ENCODE peak calls at places on chromosomes 16 and 17, in four cellular contexts. One of them, this sample, is unnamed.

GRCh38 chr17:27349540-27350021 is 55.7 kb downstream of the WSB1 start:
- DNase-seq in K562: no peak
- DNase-seq in HepG2: no peak
- DNase-seq in GM12878: no peak
- DNase-seq in this sample: no peak

GRCh38 chr17:332558-333322 is 19.9 kb downstream of the RPH3AL start:
- DNase-seq in K562: no peak
- DNase-seq in HepG2: no peak
- DNase-seq in GM12878: no peak
- DNase-seq in this sample: no peak

GRCh38 chr16:89261691-89262563 is 44.4 kb downstream of the ZNF778 start:
- DNase-seq in HepG2: peak
- DNase-seq in GM12878: no peak
- DNase-seq in K562: no peak
- DNase-seq in this sample: no peak

GRCh38 chr16:66508914-66509496 is 40.9 kb downstream of the TK2 start:
- DNase-seq in HepG2: no peak
- DNase-seq in K562: no peak
- DNase-seq in GM12878: no peak
- DNase-seq in this sample: no peak

GRCh38 chr16:47037396-47037745 is 63.9 kb upstream of the DNAJA2 start:
- DNase-seq in HepG2: no peak
- DNase-seq in K562: no peak
- DNase-seq in GM12878: no peak
- DNase-seq in this sample: peak

GRCh38 chr17:978110-979093 is 1.2 kb downstream of the NXN start:
- DNase-seq in HepG2: no peak
- DNase-seq in K562: peak
- DNase-seq in GM12878: no peak
- DNase-seq in this sample: no peak

GRCh38 chr16:74667215-74667765 is 613 bp upstream of the RFWD3 start:
- DNase-seq in GM12878: no peak
- DNase-seq in K562: peak
- DNase-seq in HepG2: peak
- DNase-seq in this sample: no peak

GRCh38 chr17:52032454-52032853 is 126.1 kb downstream of the CA10 start:
- DNase-seq in K562: no peak
- DNase-seq in HepG2: no peak
- DNase-seq in GM12878: no peak
- DNase-seq in this sample: no peak

GRCh38 chr17:76432712-76433336 is 20.1 kb downstream of the UBE2O start:
- DNase-seq in GM12878: no peak
- DNase-seq in K562: no peak
- DNase-seq in HepG2: peak
- DNase-seq in this sample: peak

GRCh38 chr16:65136656-65137055 is 14.8 kb upstream of the CDH11 start:
- DNase-seq in GM12878: no peak
- DNase-seq in HepG2: no peak
- DNase-seq in K562: no peak
- DNase-seq in this sample: no peak

GRCh38 chr17:63772801-63773271 is 561 bp downstream of the CCDC47 start:
- DNase-seq in HepG2: peak
- DNase-seq in GM12878: no peak
- DNase-seq in K562: no peak
- DNase-seq in this sample: no peak

GRCh38 chr17:956905-957304 is 22.7 kb downstream of the NXN start:
- DNase-seq in K562: peak
- DNase-seq in HepG2: no peak
- DNase-seq in GM12878: no peak
- DNase-seq in this sample: peak

GRCh38 chr17:37518816-37519215 is 29.1 kb downstream of the DUSP14 start:
- DNase-seq in K562: no peak
- DNase-seq in HepG2: no peak
- DNase-seq in GM12878: no peak
- DNase-seq in this sample: no peak

GRCh38 chr17:73957564-73957963 is 245.9 kb upstream of the RPL38 start:
- DNase-seq in GM12878: no peak
- DNase-seq in HepG2: no peak
- DNase-seq in K562: no peak
- DNase-seq in this sample: no peak

GRCh38 chr16:66004706-66005105 is 361.8 kb upstream of the CDH5 start:
- DNase-seq in GM12878: no peak
- DNase-seq in HepG2: no peak
- DNase-seq in K562: no peak
- DNase-seq in this sample: no peak

GRCh38 chr17:55124730-55125129 is 140.0 kb upstream of the HLF start:
- DNase-seq in HepG2: no peak
- DNase-seq in GM12878: no peak
- DNase-seq in K562: no peak
- DNase-seq in this sample: no peak

GRCh38 chr16:5228369-5228768 is 130.8 kb upstream of the EEF2KMT start:
- DNase-seq in GM12878: no peak
- DNase-seq in K562: no peak
- DNase-seq in HepG2: no peak
- DNase-seq in this sample: no peak

GRCh38 chr16:10297341-10298006 is 88.4 kb upstream of the ATF7IP2 start:
- DNase-seq in GM12878: peak
- DNase-seq in K562: no peak
- DNase-seq in HepG2: peak
- DNase-seq in this sample: no peak

GRCh38 chr17:29575511-29576213 is 7.2 kb downstream of the TP53I13 start:
- DNase-seq in GM12878: no peak
- DNase-seq in K562: no peak
- DNase-seq in HepG2: no peak
- DNase-seq in this sample: no peak

GRCh38 chr17:2378905-2379304 is 22.0 kb downstream of the MNT start:
- DNase-seq in HepG2: no peak
- DNase-seq in K562: no peak
- DNase-seq in GM12878: no peak
- DNase-seq in this sample: no peak

GRCh38 chr17:75785770-75786538 is 1.3 kb downstream of the UNK start:
- DNase-seq in HepG2: no peak
- DNase-seq in GM12878: no peak
- DNase-seq in K562: no peak
- DNase-seq in this sample: no peak

GRCh38 chr16:2054543-2055245 is 6.9 kb downstream of the TSC2 start:
- DNase-seq in K562: no peak
- DNase-seq in HepG2: no peak
- DNase-seq in GM12878: no peak
- DNase-seq in this sample: no peak

GRCh38 chr17:75864448-75864871 is 9.3 kb upstream of the WBP2 start:
- DNase-seq in K562: peak
- DNase-seq in HepG2: no peak
- DNase-seq in GM12878: peak
- DNase-seq in this sample: no peak

GRCh38 chr16:8644513-8645140 is 23.1 kb downstream of the METTL22 start:
- DNase-seq in K562: no peak
- DNase-seq in GM12878: no peak
- DNase-seq in HepG2: no peak
- DNase-seq in this sample: no peak

GRCh38 chr16:81681311-81681710 is 97.8 kb upstream of the PLCG2 start:
- DNase-seq in GM12878: no peak
- DNase-seq in HepG2: no peak
- DNase-seq in K562: no peak
- DNase-seq in this sample: no peak

GRCh38 chr16:57623251-57624043 is 5.0 kb upstream of the ADGRG1 start:
- DNase-seq in HepG2: peak
- DNase-seq in GM12878: no peak
- DNase-seq in K562: peak
- DNase-seq in this sample: peak

DNA sequence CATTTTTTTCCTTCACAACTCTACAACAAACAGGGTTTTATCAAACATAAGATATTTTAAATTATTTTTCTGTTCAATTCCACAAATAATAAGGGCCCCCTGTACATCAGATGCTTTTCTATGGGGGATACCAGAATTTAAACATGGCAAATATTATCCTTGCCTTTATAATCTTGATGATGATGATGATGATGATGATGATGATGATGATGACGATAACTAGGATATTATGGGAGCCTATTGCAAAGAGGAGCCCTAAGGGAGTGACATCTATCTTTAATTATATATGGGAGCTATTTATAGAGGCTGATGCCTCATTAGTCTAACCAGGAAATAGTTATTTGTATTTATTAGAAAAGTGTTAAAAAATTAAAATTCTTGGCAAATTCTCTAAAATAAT is 6.8 kb downstream of the MEIOC start:
- DNase-seq in HepG2: no peak
- DNase-seq in GM12878: no peak
- DNase-seq in K562: no peak
- DNase-seq in this sample: no peak
- TF ChIP-seq POLR2AphosphoS2 in HepG2: no peak
- TF ChIP-seq POLR2AphosphoS2 in GM12878: no peak
- TF ChIP-seq POLR2AphosphoS2 in K562: no peak
- TF ChIP-seq POLR2AphosphoS2 in this sample: no peak

GRCh38 chr17:40293363-40293762 is 5.7 kb downstream of the CDC6 start:
- DNase-seq in GM12878: no peak
- DNase-seq in HepG2: no peak
- DNase-seq in K562: no peak
- DNase-seq in this sample: no peak
- TF ChIP-seq POLR2AphosphoS2 in GM12878: no peak
- TF ChIP-seq POLR2AphosphoS2 in HepG2: no peak
- TF ChIP-seq POLR2AphosphoS2 in K562: no peak
- TF ChIP-seq POLR2AphosphoS2 in this sample: no peak

DNA sequence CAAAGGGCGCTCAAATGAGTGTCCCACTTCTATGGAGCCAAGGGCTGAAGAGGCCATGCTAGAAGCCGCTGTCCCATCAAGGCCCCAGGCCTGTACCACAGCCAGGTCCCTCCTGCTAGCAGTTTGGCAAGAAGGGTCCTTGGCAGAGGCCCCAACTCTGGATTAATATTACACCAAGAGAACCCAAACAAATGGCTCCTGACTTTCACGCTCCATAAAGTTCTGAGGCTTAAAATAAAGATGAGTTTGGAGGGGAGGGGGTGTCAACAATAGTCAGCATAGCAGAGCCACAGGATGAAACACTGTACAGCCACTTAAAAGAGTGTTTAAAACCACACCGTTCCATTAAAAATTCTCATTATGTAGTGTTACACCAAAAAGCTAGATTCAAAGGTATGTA is 30.5 kb downstream of the CUEDC1 start:
- DNase-seq in K562: no peak
- DNase-seq in HepG2: no peak
- DNase-seq in GM12878: no peak
- DNase-seq in this sample: no peak
- TF ChIP-seq POLR2AphosphoS2 in K562: no peak
- TF ChIP-seq POLR2AphosphoS2 in HepG2: no peak
- TF ChIP-seq POLR2AphosphoS2 in GM12878: no peak
- TF ChIP-seq POLR2AphosphoS2 in this sample: no peak

DNA sequence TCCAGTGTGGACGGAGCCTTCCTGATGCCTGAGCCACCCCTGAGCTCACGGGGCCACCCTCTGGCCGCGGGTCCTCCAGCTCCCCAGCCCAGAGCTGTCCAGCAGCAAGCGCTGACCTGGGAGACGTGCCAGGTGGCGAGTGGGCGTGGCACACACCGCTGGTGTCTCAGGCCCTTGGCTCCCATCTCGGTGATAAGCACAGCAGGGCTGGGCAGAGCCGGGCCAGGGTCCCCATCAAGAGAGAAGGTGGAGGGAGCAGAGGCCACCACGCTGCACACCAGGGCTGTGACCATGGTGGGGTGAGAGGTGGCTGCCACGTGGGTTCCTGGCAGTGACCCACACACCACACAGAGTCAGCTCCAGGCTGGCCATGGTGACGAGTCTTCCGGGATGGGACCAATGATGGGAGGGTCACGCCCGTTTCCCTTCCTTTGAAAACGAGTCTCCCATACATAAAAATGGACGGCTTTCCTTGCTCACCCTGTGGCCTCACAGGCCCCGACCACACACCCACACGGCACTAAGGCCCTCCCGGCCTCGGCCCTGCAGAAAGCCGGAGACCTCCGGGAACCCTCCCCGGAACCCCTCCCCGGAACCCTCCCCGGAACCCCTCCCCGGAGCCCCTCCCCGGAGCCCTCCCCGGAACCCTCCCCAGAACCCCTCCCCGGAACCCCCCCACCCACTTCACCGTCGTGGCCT is 16.8 kb downstream of the UTS2R start:
- DNase-seq in HepG2: peak
- DNase-seq in K562: peak
- DNase-seq in GM12878: no peak
- DNase-seq in this sample: no peak
- TF ChIP-seq POLR2AphosphoS2 in HepG2: no peak
- TF ChIP-seq POLR2AphosphoS2 in K562: no peak
- TF ChIP-seq POLR2AphosphoS2 in GM12878: no peak
- TF ChIP-seq POLR2AphosphoS2 in this sample: no peak

GRCh38 chr16:19083670-19084069 is 16.3 kb downstream of the COQ7 start:
- DNase-seq in HepG2: no peak
- DNase-seq in K562: no peak
- DNase-seq in GM12878: no peak
- DNase-seq in this sample: no peak

GRCh38 chr16:19084879-19085278 is 17.5 kb downstream of the COQ7 start:
- DNase-seq in GM12878: no peak
- DNase-seq in HepG2: no peak
- DNase-seq in K562: no peak
- DNase-seq in this sample: no peak

GRCh38 chr16:19084139-19084538 is 16.7 kb downstream of the COQ7 start:
- DNase-seq in GM12878: no peak
- DNase-seq in HepG2: no peak
- DNase-seq in K562: no peak
- DNase-seq in this sample: no peak

GRCh38 chr16:19086322-19087199 is 19.1 kb downstream of the COQ7 start:
- DNase-seq in HepG2: peak
- DNase-seq in K562: peak
- DNase-seq in GM12878: peak
- DNase-seq in this sample: peak

GRCh38 chr16:19085679-19086200 is 18.3 kb downstream of the COQ7 start:
- DNase-seq in K562: peak
- DNase-seq in GM12878: no peak
- DNase-seq in HepG2: no peak
- DNase-seq in this sample: no peak
- TF ChIP-seq POLR2AphosphoS2 in K562: no peak
- TF ChIP-seq POLR2AphosphoS2 in GM12878: no peak
- TF ChIP-seq POLR2AphosphoS2 in HepG2: no peak
- TF ChIP-seq POLR2AphosphoS2 in this sample: no peak

GRCh38 chr16:55297910-55298175 is 26.2 kb upstream of the IRX6 start:
- DNase-seq in GM12878: no peak
- DNase-seq in HepG2: no peak
- DNase-seq in K562: no peak
- DNase-seq in this sample: no peak
- TF ChIP-seq POLR2AphosphoS2 in GM12878: no peak
- TF ChIP-seq POLR2AphosphoS2 in HepG2: no peak
- TF ChIP-seq POLR2AphosphoS2 in K562: no peak
- TF ChIP-seq POLR2AphosphoS2 in this sample: no peak